ENCODE peak calls at places on chromosomes 6 and 20, in six cellular contexts. E, B, K, M, Z and X are unnamed samples.

GRCh38 chr6:19849736-19850135 is 12.6 kb downstream of the ID4 start:
- DNase-seq in E (no peak), B (no peak), K (no peak), M (no peak), Z (no peak), X (no peak)

GRCh38 chr20:45765980-45766379 is 25.7 kb downstream of the WFDC3 start:
- DNase-seq in E (no peak), B (no peak), K (no peak), M (no peak), Z (no peak), X (no peak)

GRCh38 chr20:63627129-63627699 is 313 bp upstream of the GMEB2 start:
- DNase-seq in E (peak; percentile 97), B (peak; percentile 97), K (peak; percentile 97), M (peak; percentile 95), Z (peak; percentile 90), X (peak; percentile 79)

GRCh38 chr6:131368077-131368911 is 204.7 kb upstream of the ARG1 start:
- DNase-seq in E (no peak), B (no peak), K (peak; percentile 78), M (peak; percentile 77), Z (peak; percentile 11), X (peak; percentile 33)

GRCh38 chr6:153537422-153537821 is 406.3 kb upstream of the RGS17 start:
- DNase-seq in E (no peak), B (no peak), K (no peak), M (no peak), Z (no peak), X (no peak)

GRCh38 chr6:34056301-34056700 is 89.6 kb downstream of the GRM4 start:
- DNase-seq in E (no peak), B (no peak), K (peak; percentile 60), M (no peak), Z (peak; percentile 50), X (no peak)

GRCh38 chr6:43413002-43413401 is 14.3 kb upstream of the ABCC10 start:
- DNase-seq in E (no peak), B (no peak), K (no peak), M (no peak), Z (no peak), X (no peak)

GRCh38 chr20:13464702-13465101 is 174.0 kb downstream of the TASP1 start:
- DNase-seq in E (no peak), B (no peak), K (peak; percentile 7), M (no peak), Z (no peak), X (peak; percentile 6)

GRCh38 chr20:3640259-3640658 is 22.9 kb downstream of the GFRA4 start:
- DNase-seq in E (no peak), B (no peak), K (no peak), M (no peak), Z (no peak), X (no peak)

GRCh38 chr20:61295726-61296628 is 43.9 kb downstream of the CDH4 start:
- DNase-seq in E (no peak), B (no peak), K (no peak), M (no peak), Z (no peak), X (no peak)

GRCh38 chr6:86154852-86155251 is 512.2 kb upstream of the SYNCRIP start:
- DNase-seq in E (no peak), B (no peak), K (no peak), M (no peak), Z (no peak), X (no peak)

GRCh38 chr6:143329323-143329722 is 121.2 kb downstream of the ADAT2 start:
- DNase-seq in E (no peak), B (no peak), K (no peak), M (no peak), Z (no peak), X (peak; percentile 41)

GRCh38 chr6:151733680-151734320 is 73.7 kb upstream of the ESR1 start:
- DNase-seq in E (no peak), B (no peak), K (no peak), M (no peak), Z (no peak), X (no peak)

GRCh38 chr20:22861231-22861980 is 173.7 kb upstream of the SSTR4 start:
- DNase-seq in E (no peak), B (no peak), K (peak; percentile 63), M (no peak), Z (no peak), X (no peak)

GRCh38 chr6:117448732-117449131 is 23.0 kb upstream of the ROS1 start:
- DNase-seq in E (no peak), B (no peak), K (peak; percentile 97), M (no peak), Z (no peak), X (peak; percentile 96)

GRCh38 chr20:61784801-61785566 is 280.7 kb downstream of the TAF4 start:
- DNase-seq in E (no peak), B (no peak), K (no peak), M (no peak), Z (no peak), X (no peak)

GRCh38 chr20:43942661-43943285 is 28.1 kb downstream of the TOX2 start:
- DNase-seq in E (no peak), B (peak; percentile 53), K (peak; percentile 83), M (no peak), Z (no peak), X (peak; percentile 71)

GRCh38 chr20:39853664-39854063 is 835.4 kb downstream of the MAFB start:
- DNase-seq in E (no peak), B (no peak), K (peak; percentile 52), M (no peak), Z (no peak), X (peak; percentile 89)

GRCh38 chr20:33650753-33651561 is 11.2 kb upstream of the C20orf144 start:
- DNase-seq in E (no peak), B (no peak), K (no peak), M (no peak), Z (no peak), X (no peak)

GRCh38 chr20:63552481-63553249 is 1.3 kb upstream of the FNDC11 start:
- DNase-seq in E (no peak), B (peak; percentile 78), K (no peak), M (no peak), Z (no peak), X (no peak)

GRCh38 chr6:36769161-36769675 is 70.0 kb downstream of the CPNE5 start:
- DNase-seq in E (no peak), B (no peak), K (no peak), M (no peak), Z (no peak), X (peak; percentile 34)

GRCh38 chr6:106658469-106658868 is 29.1 kb downstream of the QRSL1 start:
- DNase-seq in E (no peak), B (no peak), K (peak; percentile 3), M (no peak), Z (no peak), X (no peak)

GRCh38 chr6:159107451-159108260 is 61.5 kb upstream of the FNDC1 start:
- DNase-seq in E (no peak), B (peak; percentile 71), K (no peak), M (no peak), Z (no peak), X (no peak)

GRCh38 chr6:30826961-30827342 is 57.4 kb upstream of the DDR1 start:
- DNase-seq in E (no peak), B (no peak), K (no peak), M (no peak), Z (no peak), X (no peak)

GRCh38 chr6:96811136-96811535 is 26.1 kb downstream of the GPR63 start:
- DNase-seq in E (no peak), B (no peak), K (no peak), M (no peak), Z (no peak), X (peak; percentile 33)
- H3K4me3 ChIP-seq in E (no peak overlapping the region), B (no peak overlapping the region), K (no peak overlapping the region), M (no peak overlapping the region), Z (no peak overlapping the region), X (no peak overlapping the region)

DNA sequence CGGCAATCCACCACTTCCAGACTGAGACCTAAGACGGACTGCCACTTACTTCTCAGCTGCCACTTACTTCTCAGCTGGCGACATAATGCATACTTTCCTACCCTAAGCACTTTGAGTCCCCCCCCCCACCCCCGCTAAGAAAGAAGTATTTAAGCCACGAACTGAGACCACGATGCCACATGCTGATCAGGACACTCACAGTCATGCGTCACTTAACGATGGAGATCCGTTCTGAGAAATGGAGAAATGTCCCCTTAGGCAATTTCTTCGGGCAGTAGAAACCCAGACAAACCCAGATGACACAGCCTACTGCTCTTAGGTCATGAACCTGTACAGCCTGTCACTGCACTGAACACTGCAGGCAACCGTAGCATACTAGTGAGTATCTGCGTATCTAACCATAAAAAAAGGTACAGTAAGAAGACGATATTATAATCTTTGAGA is 690 bp downstream of the IFNGR1 start:
- DNase-seq in E (peak; percentile 85), B (peak; percentile 63), K (peak; percentile 83), M (peak; percentile 64), Z (peak; percentile 59), X (peak; percentile 57)
- H3K4me1 ChIP-seq in E (peaks cover 6% of the 10 kb centered on the region), B (peaks cover 36% of the 10 kb centered on the region), K (peaks cover 46% of the 10 kb centered on the region), M (peaks cover 26% of the 10 kb centered on the region), Z (peaks cover 35% of the 10 kb centered on the region), X (peaks cover 12% of the 10 kb centered on the region)

GRCh38 chr6:73879894-73880293 is 183.9 kb downstream of the CD109 start:
- DNase-seq in E (no peak), B (no peak), K (no peak), M (no peak), Z (no peak), X (no peak)
- H3K4me3 ChIP-seq in E (no peak overlapping the region), B (no peak overlapping the region), K (no peak overlapping the region), M (no peak overlapping the region), Z (no peak overlapping the region), X (no peak overlapping the region)

DNA sequence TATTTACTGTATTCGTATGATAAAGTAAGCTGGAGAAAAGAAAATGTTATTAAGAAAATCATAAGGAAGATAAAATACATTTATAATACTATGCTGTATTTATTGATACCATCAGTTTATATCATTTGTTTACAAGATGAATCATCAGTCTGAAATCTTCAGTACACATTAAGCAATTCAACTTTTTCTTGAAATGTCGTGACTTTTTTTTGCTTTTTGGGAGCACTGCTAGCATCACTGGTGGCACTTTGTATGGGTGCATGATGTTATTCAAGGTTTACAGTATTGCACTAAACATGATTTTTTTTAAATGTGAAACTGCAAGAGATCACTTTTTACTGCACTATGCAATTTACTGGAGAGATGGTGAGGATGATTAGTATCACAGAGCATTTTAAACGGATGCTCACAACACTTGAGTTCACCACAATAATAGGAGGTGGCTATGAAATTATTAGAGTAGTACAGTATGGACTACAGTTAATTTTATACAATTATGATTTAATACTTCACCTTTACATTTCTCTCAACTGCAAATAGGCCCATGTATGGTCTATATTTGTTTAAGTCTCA is 85.9 kb downstream of the SNAP25 start:
- DNase-seq in E (no peak), B (no peak), K (peak; percentile 38), M (no peak), Z (no peak), X (no peak)
- H3K4me1 ChIP-seq in E (peaks cover 4% of the 10 kb centered on the region), B (no peaks in the 10 kb centered on the region), K (peaks cover 35% of the 10 kb centered on the region), M (no peaks in the 10 kb centered on the region), Z (no peaks in the 10 kb centered on the region), X (peaks cover 36% of the 10 kb centered on the region)

GRCh38 chr6:4606681-4607025 is 169.6 kb upstream of the CDYL start:
- DNase-seq in E (no peak), B (no peak), K (no peak), M (no peak), Z (no peak), X (no peak)
- H3K4me3 ChIP-seq in E (peak overlapping the region; percentile 29), B (no peak overlapping the region), K (no peak overlapping the region), M (no peak overlapping the region), Z (no peak overlapping the region), X (peak overlapping the region; percentile 9)